ENCODE peak calls at places on chromosome 15, in nine cellular contexts. One of them, this sample, is unnamed.

GRCh38 chr15:93929375-93930094 is 301.8 kb upstream of the MCTP2 start:
- DNase-seq in AG04450: peak
- DNase-seq in neural progenitor cell: peak
- DNase-seq in cardiac muscle cell: no peak
- DNase-seq in brain microvascular endothelial cell: peak
- DNase-seq in heart left ventricle: peak
- DNase-seq in fibroblast of the aortic adventitia: peak
- DNase-seq in AG04449: peak
- DNase-seq in GM13977: no peak
- DNase-seq in this sample: no peak

GRCh38 chr15:38186505-38186904 is 66.1 kb upstream of the SPRED1 start:
- DNase-seq in brain microvascular endothelial cell: no peak
- DNase-seq in GM13977: no peak
- DNase-seq in AG04449: no peak
- DNase-seq in heart left ventricle: no peak
- DNase-seq in cardiac muscle cell: no peak
- DNase-seq in AG04450: no peak
- DNase-seq in fibroblast of the aortic adventitia: no peak
- DNase-seq in neural progenitor cell: no peak
- DNase-seq in this sample: no peak

GRCh38 chr15:51816615-51817014 is 12.8 kb upstream of the TMOD3 start:
- DNase-seq in brain microvascular endothelial cell: no peak
- DNase-seq in fibroblast of the aortic adventitia: no peak
- DNase-seq in cardiac muscle cell: no peak
- DNase-seq in GM13977: no peak
- DNase-seq in AG04449: no peak
- DNase-seq in heart left ventricle: no peak
- DNase-seq in neural progenitor cell: no peak
- DNase-seq in AG04450: no peak
- DNase-seq in this sample: no peak

GRCh38 chr15:78629031-78629715 is 8.4 kb upstream of the CHRNA3 start:
- DNase-seq in GM13977: no peak
- DNase-seq in brain microvascular endothelial cell: no peak
- DNase-seq in AG04450: no peak
- DNase-seq in AG04449: no peak
- DNase-seq in fibroblast of the aortic adventitia: no peak
- DNase-seq in cardiac muscle cell: no peak
- DNase-seq in neural progenitor cell: no peak
- DNase-seq in heart left ventricle: no peak
- DNase-seq in this sample: no peak

GRCh38 chr15:68206711-68207151 is 1.6 kb upstream of the CALML4 start:
- DNase-seq in heart left ventricle: no peak
- DNase-seq in GM13977: peak
- DNase-seq in AG04450: no peak
- DNase-seq in brain microvascular endothelial cell: no peak
- DNase-seq in neural progenitor cell: no peak
- DNase-seq in fibroblast of the aortic adventitia: no peak
- DNase-seq in AG04449: no peak
- DNase-seq in cardiac muscle cell: no peak
- DNase-seq in this sample: no peak

GRCh38 chr15:101056366-101057334 is 137.5 kb downstream of the LRRK1 start:
- DNase-seq in GM13977: no peak
- DNase-seq in neural progenitor cell: no peak
- DNase-seq in fibroblast of the aortic adventitia: no peak
- DNase-seq in AG04450: no peak
- DNase-seq in heart left ventricle: no peak
- DNase-seq in cardiac muscle cell: no peak
- DNase-seq in brain microvascular endothelial cell: no peak
- DNase-seq in AG04449: no peak
- DNase-seq in this sample: peak

GRCh38 chr15:84143753-84144314 is 91.7 kb upstream of the GOLGA6L4 start:
- DNase-seq in cardiac muscle cell: no peak
- DNase-seq in heart left ventricle: no peak
- DNase-seq in AG04449: no peak
- DNase-seq in AG04450: no peak
- DNase-seq in fibroblast of the aortic adventitia: no peak
- DNase-seq in GM13977: no peak
- DNase-seq in neural progenitor cell: no peak
- DNase-seq in brain microvascular endothelial cell: no peak
- DNase-seq in this sample: no peak

GRCh38 chr15:66603301-66604179 is 37.7 kb upstream of the LCTL start:
- DNase-seq in cardiac muscle cell: peak
- DNase-seq in brain microvascular endothelial cell: peak
- DNase-seq in fibroblast of the aortic adventitia: peak
- DNase-seq in heart left ventricle: peak
- DNase-seq in neural progenitor cell: peak
- DNase-seq in GM13977: peak
- DNase-seq in AG04449: no peak
- DNase-seq in AG04450: peak
- DNase-seq in this sample: peak

GRCh38 chr15:24823473-24823872 is 131.3 kb upstream of the SNRPN start:
- DNase-seq in AG04450: no peak
- DNase-seq in brain microvascular endothelial cell: no peak
- DNase-seq in cardiac muscle cell: peak
- DNase-seq in neural progenitor cell: peak
- DNase-seq in heart left ventricle: peak
- DNase-seq in GM13977: no peak
- DNase-seq in AG04449: no peak
- DNase-seq in fibroblast of the aortic adventitia: no peak
- DNase-seq in this sample: peak

GRCh38 chr15:78408961-78409360 is 29.1 kb upstream of the IREB2 start:
- DNase-seq in heart left ventricle: no peak
- DNase-seq in brain microvascular endothelial cell: no peak
- DNase-seq in cardiac muscle cell: no peak
- DNase-seq in AG04449: no peak
- DNase-seq in GM13977: no peak
- DNase-seq in fibroblast of the aortic adventitia: no peak
- DNase-seq in AG04450: no peak
- DNase-seq in neural progenitor cell: no peak
- DNase-seq in this sample: no peak

GRCh38 chr15:67105065-67105951 is 39.9 kb downstream of the SMAD3 start:
- DNase-seq in neural progenitor cell: no peak
- DNase-seq in cardiac muscle cell: no peak
- DNase-seq in brain microvascular endothelial cell: peak
- DNase-seq in fibroblast of the aortic adventitia: peak
- DNase-seq in GM13977: no peak
- DNase-seq in AG04449: peak
- DNase-seq in heart left ventricle: no peak
- DNase-seq in AG04450: peak
- DNase-seq in this sample: no peak

GRCh38 chr15:55802600-55803376 is 59.8 kb upstream of the PRTG start:
- DNase-seq in heart left ventricle: no peak
- DNase-seq in neural progenitor cell: peak
- DNase-seq in GM13977: no peak
- DNase-seq in fibroblast of the aortic adventitia: no peak
- DNase-seq in cardiac muscle cell: peak
- DNase-seq in brain microvascular endothelial cell: no peak
- DNase-seq in AG04449: no peak
- DNase-seq in AG04450: no peak
- DNase-seq in this sample: no peak

GRCh38 chr15:89898628-89899302 is 5.0 kb upstream of the AP3S2 start:
- DNase-seq in AG04449: no peak
- DNase-seq in heart left ventricle: no peak
- DNase-seq in cardiac muscle cell: peak
- DNase-seq in neural progenitor cell: peak
- DNase-seq in fibroblast of the aortic adventitia: peak
- DNase-seq in AG04450: no peak
- DNase-seq in GM13977: peak
- DNase-seq in brain microvascular endothelial cell: peak
- DNase-seq in this sample: no peak

GRCh38 chr15:27949089-27949488 is 150.0 kb downstream of the OCA2 start:
- DNase-seq in AG04449: no peak
- DNase-seq in cardiac muscle cell: no peak
- DNase-seq in brain microvascular endothelial cell: no peak
- DNase-seq in heart left ventricle: no peak
- DNase-seq in AG04450: no peak
- DNase-seq in neural progenitor cell: no peak
- DNase-seq in fibroblast of the aortic adventitia: no peak
- DNase-seq in GM13977: no peak
- DNase-seq in this sample: no peak

GRCh38 chr15:90866800-90867199 is 1.6 kb upstream of the FURIN start:
- DNase-seq in neural progenitor cell: no peak
- DNase-seq in fibroblast of the aortic adventitia: no peak
- DNase-seq in AG04450: no peak
- DNase-seq in heart left ventricle: no peak
- DNase-seq in brain microvascular endothelial cell: no peak
- DNase-seq in cardiac muscle cell: no peak
- DNase-seq in AG04449: no peak
- DNase-seq in GM13977: no peak
- DNase-seq in this sample: no peak

GRCh38 chr15:65394280-65394789 is 16.5 kb upstream of the IGDCC3 start:
- DNase-seq in AG04450: no peak
- DNase-seq in GM13977: no peak
- DNase-seq in fibroblast of the aortic adventitia: no peak
- DNase-seq in cardiac muscle cell: no peak
- DNase-seq in heart left ventricle: no peak
- DNase-seq in AG04449: no peak
- DNase-seq in brain microvascular endothelial cell: no peak
- DNase-seq in neural progenitor cell: no peak
- DNase-seq in this sample: no peak

GRCh38 chr15:89900849-89901248 is 7.1 kb upstream of the AP3S2 start:
- DNase-seq in cardiac muscle cell: no peak
- DNase-seq in heart left ventricle: peak
- DNase-seq in GM13977: no peak
- DNase-seq in neural progenitor cell: no peak
- DNase-seq in AG04449: no peak
- DNase-seq in brain microvascular endothelial cell: no peak
- DNase-seq in fibroblast of the aortic adventitia: no peak
- DNase-seq in AG04450: no peak
- DNase-seq in this sample: no peak

GRCh38 chr15:98648654-98649537 is 557 bp downstream of the IGF1R start:
- DNase-seq in fibroblast of the aortic adventitia: peak
- DNase-seq in neural progenitor cell: peak
- DNase-seq in AG04449: no peak
- DNase-seq in brain microvascular endothelial cell: no peak
- DNase-seq in AG04450: no peak
- DNase-seq in cardiac muscle cell: peak
- DNase-seq in GM13977: peak
- DNase-seq in heart left ventricle: peak
- DNase-seq in this sample: peak

GRCh38 chr15:31974855-31975421 is 55.4 kb upstream of the CHRNA7 start:
- DNase-seq in GM13977: peak
- DNase-seq in fibroblast of the aortic adventitia: peak
- DNase-seq in neural progenitor cell: peak
- DNase-seq in AG04450: no peak
- DNase-seq in heart left ventricle: no peak
- DNase-seq in AG04449: no peak
- DNase-seq in cardiac muscle cell: peak
- DNase-seq in brain microvascular endothelial cell: peak
- DNase-seq in this sample: peak
- TF ChIP-seq CTCF in GM13977: peak
- TF ChIP-seq CTCF in fibroblast of the aortic adventitia: peak
- TF ChIP-seq CTCF in neural progenitor cell: peak
- TF ChIP-seq CTCF in AG04450: peak
- TF ChIP-seq CTCF in heart left ventricle: peak
- TF ChIP-seq CTCF in AG04449: peak
- TF ChIP-seq CTCF in cardiac muscle cell: peak
- TF ChIP-seq CTCF in brain microvascular endothelial cell: peak
- TF ChIP-seq CTCF in this sample: peak

GRCh38 chr15:82890338-82891024 is 62.0 kb downstream of the HOMER2 start:
- DNase-seq in cardiac muscle cell: no peak
- DNase-seq in AG04449: no peak
- DNase-seq in neural progenitor cell: no peak
- DNase-seq in fibroblast of the aortic adventitia: no peak
- DNase-seq in brain microvascular endothelial cell: no peak
- DNase-seq in GM13977: no peak
- DNase-seq in heart left ventricle: no peak
- DNase-seq in AG04450: no peak
- DNase-seq in this sample: no peak
- TF ChIP-seq CTCF in cardiac muscle cell: no peak
- TF ChIP-seq CTCF in AG04449: no peak
- TF ChIP-seq CTCF in neural progenitor cell: no peak
- TF ChIP-seq CTCF in fibroblast of the aortic adventitia: no peak
- TF ChIP-seq CTCF in brain microvascular endothelial cell: no peak
- TF ChIP-seq CTCF in GM13977: no peak
- TF ChIP-seq CTCF in heart left ventricle: no peak
- TF ChIP-seq CTCF in AG04450: no peak
- TF ChIP-seq CTCF in this sample: no peak

DNA sequence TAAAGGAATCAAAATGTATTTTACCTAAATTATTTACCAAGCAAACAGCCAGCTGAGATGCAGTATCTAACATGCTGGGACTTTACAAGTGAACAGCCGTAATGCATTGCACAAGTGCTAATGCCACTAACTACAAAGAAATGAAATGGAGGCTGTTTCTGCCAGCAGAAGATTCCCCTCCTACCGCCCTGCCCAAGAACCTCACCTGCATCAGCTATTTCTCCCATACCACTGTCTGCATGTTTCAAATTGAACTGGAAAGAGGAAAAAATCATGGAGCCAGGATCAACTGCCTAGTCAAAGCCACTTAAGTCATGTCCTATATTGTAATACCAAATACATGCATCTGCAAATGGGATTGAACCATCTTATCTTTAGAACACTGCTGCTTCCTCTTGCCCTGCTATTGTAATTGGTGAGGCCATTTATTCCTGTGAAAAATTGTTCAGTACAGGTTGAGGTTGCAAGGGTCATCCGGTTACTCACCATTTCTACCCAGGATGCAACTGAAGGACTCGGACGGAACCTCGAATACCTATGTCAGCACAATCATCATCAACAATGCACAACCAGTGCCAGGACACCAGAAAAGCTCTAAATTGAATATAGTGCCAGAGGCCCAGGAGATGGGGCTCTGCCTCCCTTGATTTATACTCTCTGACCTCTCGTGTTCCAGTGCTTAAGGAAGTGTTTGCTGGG is 27.5 kb downstream of the ANXA2 start:
- DNase-seq in neural progenitor cell: no peak
- DNase-seq in AG04450: no peak
- DNase-seq in GM13977: no peak
- DNase-seq in heart left ventricle: peak
- DNase-seq in cardiac muscle cell: no peak
- DNase-seq in brain microvascular endothelial cell: peak
- DNase-seq in AG04449: no peak
- DNase-seq in fibroblast of the aortic adventitia: peak
- DNase-seq in this sample: no peak
- TF ChIP-seq CTCF in neural progenitor cell: no peak
- TF ChIP-seq CTCF in AG04450: no peak
- TF ChIP-seq CTCF in GM13977: no peak
- TF ChIP-seq CTCF in heart left ventricle: no peak
- TF ChIP-seq CTCF in cardiac muscle cell: no peak
- TF ChIP-seq CTCF in brain microvascular endothelial cell: no peak
- TF ChIP-seq CTCF in AG04449: no peak
- TF ChIP-seq CTCF in fibroblast of the aortic adventitia: no peak
- TF ChIP-seq CTCF in this sample: no peak

GRCh38 chr15:62391565-62392262 is 226.6 kb upstream of the C2CD4B start:
- DNase-seq in AG04449: no peak
- DNase-seq in GM13977: peak
- DNase-seq in fibroblast of the aortic adventitia: peak
- DNase-seq in cardiac muscle cell: peak
- DNase-seq in neural progenitor cell: peak
- DNase-seq in heart left ventricle: peak
- DNase-seq in AG04450: no peak
- DNase-seq in brain microvascular endothelial cell: no peak
- DNase-seq in this sample: peak
- TF ChIP-seq CTCF in AG04449: peak
- TF ChIP-seq CTCF in GM13977: peak
- TF ChIP-seq CTCF in fibroblast of the aortic adventitia: peak
- TF ChIP-seq CTCF in cardiac muscle cell: peak
- TF ChIP-seq CTCF in neural progenitor cell: no peak
- TF ChIP-seq CTCF in heart left ventricle: peak
- TF ChIP-seq CTCF in AG04450: peak
- TF ChIP-seq CTCF in brain microvascular endothelial cell: peak
- TF ChIP-seq CTCF in this sample: no peak